ENCODE peak calls at places on chromosomes 2 and 18, in eight cellular contexts. One of them, this sample, is unnamed.

GRCh38 chr2:108580079-108580478 is 45.8 kb downstream of the LIMS1 start:
- DNase-seq in CD8-positive, alpha-beta memory T cell: no peak
- DNase-seq in amniotic stem cell: no peak
- DNase-seq in foreskin melanocyte: no peak
- DNase-seq in H54: no peak
- DNase-seq in KBM-7: no peak
- DNase-seq in colonic mucosa: no peak
- DNase-seq in NCI-H146: no peak
- DNase-seq in this sample: no peak

GRCh38 chr2:165192729-165193128 is 11.1 kb downstream of the SCN3A start:
- DNase-seq in CD8-positive, alpha-beta memory T cell: no peak
- DNase-seq in KBM-7: no peak
- DNase-seq in NCI-H146: no peak
- DNase-seq in foreskin melanocyte: no peak
- DNase-seq in amniotic stem cell: no peak
- DNase-seq in colonic mucosa: no peak
- DNase-seq in H54: no peak
- DNase-seq in this sample: no peak

GRCh38 chr2:45128580-45128997 is 119.3 kb upstream of the SIX2 start:
- DNase-seq in foreskin melanocyte: no peak
- DNase-seq in amniotic stem cell: peak; percentile 94
- DNase-seq in colonic mucosa: no peak
- DNase-seq in NCI-H146: no peak
- DNase-seq in CD8-positive, alpha-beta memory T cell: no peak
- DNase-seq in KBM-7: peak; percentile 19
- DNase-seq in H54: peak; percentile 61
- DNase-seq in this sample: peak; percentile 36

GRCh38 chr2:110804915-110805314 is 72.5 kb downstream of the ACOXL start:
- DNase-seq in amniotic stem cell: no peak
- DNase-seq in CD8-positive, alpha-beta memory T cell: peak; percentile 58
- DNase-seq in H54: no peak
- DNase-seq in colonic mucosa: no peak
- DNase-seq in KBM-7: no peak
- DNase-seq in foreskin melanocyte: no peak
- DNase-seq in NCI-H146: no peak
- DNase-seq in this sample: no peak

GRCh38 chr2:120921457-120921856 is 185.8 kb downstream of the GLI2 start:
- DNase-seq in amniotic stem cell: no peak
- DNase-seq in foreskin melanocyte: no peak
- DNase-seq in CD8-positive, alpha-beta memory T cell: no peak
- DNase-seq in H54: no peak
- DNase-seq in NCI-H146: no peak
- DNase-seq in colonic mucosa: no peak
- DNase-seq in KBM-7: no peak
- DNase-seq in this sample: no peak

GRCh38 chr2:65331361-65331760 is 101.0 kb downstream of the SPRED2 start:
- DNase-seq in H54: no peak
- DNase-seq in NCI-H146: no peak
- DNase-seq in amniotic stem cell: no peak
- DNase-seq in CD8-positive, alpha-beta memory T cell: no peak
- DNase-seq in colonic mucosa: no peak
- DNase-seq in KBM-7: no peak
- DNase-seq in foreskin melanocyte: no peak
- DNase-seq in this sample: no peak

GRCh38 chr2:113236367-113237159 is 42.2 kb downstream of the PAX8 start:
- DNase-seq in H54: no peak
- DNase-seq in KBM-7: no peak
- DNase-seq in NCI-H146: no peak
- DNase-seq in amniotic stem cell: no peak
- DNase-seq in CD8-positive, alpha-beta memory T cell: no peak
- DNase-seq in colonic mucosa: no peak
- DNase-seq in foreskin melanocyte: no peak
- DNase-seq in this sample: no peak

GRCh38 chr2:45069711-45070664 is 60.7 kb upstream of the SIX2 start:
- DNase-seq in CD8-positive, alpha-beta memory T cell: no peak
- DNase-seq in colonic mucosa: no peak
- DNase-seq in NCI-H146: peak; percentile 28
- DNase-seq in KBM-7: no peak
- DNase-seq in H54: no peak
- DNase-seq in amniotic stem cell: no peak
- DNase-seq in foreskin melanocyte: no peak
- DNase-seq in this sample: no peak

GRCh38 chr18:46320928-46321855 is 217.0 kb downstream of the HAUS1 start:
- DNase-seq in H54: peak; percentile 40
- DNase-seq in CD8-positive, alpha-beta memory T cell: no peak
- DNase-seq in NCI-H146: peak; percentile 24
- DNase-seq in KBM-7: no peak
- DNase-seq in foreskin melanocyte: no peak
- DNase-seq in amniotic stem cell: no peak
- DNase-seq in colonic mucosa: no peak
- DNase-seq in this sample: no peak

GRCh38 chr18:60050821-60051220 is 151.0 kb downstream of the PMAIP1 start:
- DNase-seq in amniotic stem cell: no peak
- DNase-seq in CD8-positive, alpha-beta memory T cell: no peak
- DNase-seq in NCI-H146: no peak
- DNase-seq in foreskin melanocyte: no peak
- DNase-seq in colonic mucosa: no peak
- DNase-seq in H54: no peak
- DNase-seq in KBM-7: no peak
- DNase-seq in this sample: no peak

GRCh38 chr2:241959751-241960269 is 90.3 kb downstream of the RTP5 start:
- DNase-seq in foreskin melanocyte: no peak
- DNase-seq in NCI-H146: no peak
- DNase-seq in KBM-7: no peak
- DNase-seq in amniotic stem cell: no peak
- DNase-seq in colonic mucosa: no peak
- DNase-seq in H54: no peak
- DNase-seq in CD8-positive, alpha-beta memory T cell: no peak
- DNase-seq in this sample: no peak

GRCh38 chr2:28390857-28391563 is 1.6 kb upstream of the FOSL2 start:
- DNase-seq in colonic mucosa: peak; percentile 83
- DNase-seq in amniotic stem cell: peak; percentile 43
- DNase-seq in KBM-7: no peak
- DNase-seq in CD8-positive, alpha-beta memory T cell: no peak
- DNase-seq in H54: peak; percentile 73
- DNase-seq in foreskin melanocyte: peak; percentile 68
- DNase-seq in NCI-H146: peak; percentile 70
- DNase-seq in this sample: peak; percentile 45

GRCh38 chr2:217183471-217183870 is 323.6 kb upstream of the TNP1 start:
- DNase-seq in amniotic stem cell: no peak
- DNase-seq in H54: no peak
- DNase-seq in KBM-7: no peak
- DNase-seq in CD8-positive, alpha-beta memory T cell: no peak
- DNase-seq in foreskin melanocyte: no peak
- DNase-seq in colonic mucosa: no peak
- DNase-seq in NCI-H146: no peak
- DNase-seq in this sample: no peak

GRCh38 chr2:230805353-230806017 is 59.3 kb upstream of the ITM2C start:
- DNase-seq in foreskin melanocyte: no peak
- DNase-seq in NCI-H146: no peak
- DNase-seq in amniotic stem cell: no peak
- DNase-seq in KBM-7: no peak
- DNase-seq in H54: no peak
- DNase-seq in colonic mucosa: no peak
- DNase-seq in CD8-positive, alpha-beta memory T cell: no peak
- DNase-seq in this sample: no peak

GRCh38 chr2:161096336-161096735 is 63.9 kb upstream of the TANK start:
- DNase-seq in foreskin melanocyte: no peak
- DNase-seq in CD8-positive, alpha-beta memory T cell: no peak
- DNase-seq in colonic mucosa: no peak
- DNase-seq in NCI-H146: no peak
- DNase-seq in KBM-7: no peak
- DNase-seq in amniotic stem cell: no peak
- DNase-seq in H54: no peak
- DNase-seq in this sample: no peak

GRCh38 chr2:28994074-28994473 is 13.0 kb downstream of the TOGARAM2 start:
- DNase-seq in NCI-H146: no peak
- DNase-seq in CD8-positive, alpha-beta memory T cell: no peak
- DNase-seq in amniotic stem cell: no peak
- DNase-seq in colonic mucosa: no peak
- DNase-seq in KBM-7: no peak
- DNase-seq in foreskin melanocyte: no peak
- DNase-seq in H54: no peak
- DNase-seq in this sample: no peak

GRCh38 chr18:10499230-10499629 is 26.6 kb upstream of the NAPG start:
- DNase-seq in H54: no peak
- DNase-seq in NCI-H146: no peak
- DNase-seq in KBM-7: peak; percentile 28
- DNase-seq in colonic mucosa: no peak
- DNase-seq in amniotic stem cell: no peak
- DNase-seq in CD8-positive, alpha-beta memory T cell: no peak
- DNase-seq in foreskin melanocyte: no peak
- DNase-seq in this sample: no peak

GRCh38 chr2:54529935-54530334 is 73.8 kb downstream of the SPTBN1 start:
- DNase-seq in H54: no peak
- DNase-seq in KBM-7: no peak
- DNase-seq in CD8-positive, alpha-beta memory T cell: no peak
- DNase-seq in foreskin melanocyte: no peak
- DNase-seq in colonic mucosa: no peak
- DNase-seq in amniotic stem cell: no peak
- DNase-seq in NCI-H146: no peak
- DNase-seq in this sample: no peak

GRCh38 chr2:222690564-222691200 is 19.2 kb downstream of the MOGAT1 start:
- DNase-seq in amniotic stem cell: peak; percentile 42
- DNase-seq in foreskin melanocyte: peak; percentile 60
- DNase-seq in colonic mucosa: peak; percentile 80
- DNase-seq in NCI-H146: peak; percentile 69
- DNase-seq in KBM-7: peak; percentile 81
- DNase-seq in H54: peak; percentile 66
- DNase-seq in CD8-positive, alpha-beta memory T cell: peak; percentile 59
- DNase-seq in this sample: peak; percentile 55

GRCh38 chr2:127032601-127033000 is 74.4 kb downstream of the BIN1 start:
- DNase-seq in foreskin melanocyte: no peak
- DNase-seq in KBM-7: no peak
- DNase-seq in colonic mucosa: no peak
- DNase-seq in amniotic stem cell: no peak
- DNase-seq in NCI-H146: no peak
- DNase-seq in H54: no peak
- DNase-seq in CD8-positive, alpha-beta memory T cell: no peak
- DNase-seq in this sample: no peak

GRCh38 chr2:135563793-135564192 is 32.5 kb downstream of the R3HDM1 start:
- DNase-seq in KBM-7: no peak
- DNase-seq in CD8-positive, alpha-beta memory T cell: no peak
- DNase-seq in NCI-H146: no peak
- DNase-seq in amniotic stem cell: no peak
- DNase-seq in foreskin melanocyte: peak; percentile 13
- DNase-seq in colonic mucosa: no peak
- DNase-seq in H54: no peak
- DNase-seq in this sample: no peak

GRCh38 chr2:406876-407275 is 119.0 kb upstream of the ALKAL2 start:
- DNase-seq in NCI-H146: peak; percentile 62
- DNase-seq in CD8-positive, alpha-beta memory T cell: no peak
- DNase-seq in amniotic stem cell: no peak
- DNase-seq in foreskin melanocyte: no peak
- DNase-seq in KBM-7: no peak
- DNase-seq in H54: no peak
- DNase-seq in colonic mucosa: no peak
- DNase-seq in this sample: no peak

GRCh38 chr2:127670055-127670956 is 5.0 kb downstream of the LIMS2 start:
- DNase-seq in foreskin melanocyte: no peak
- DNase-seq in colonic mucosa: no peak
- DNase-seq in amniotic stem cell: no peak
- DNase-seq in H54: no peak
- DNase-seq in CD8-positive, alpha-beta memory T cell: no peak
- DNase-seq in NCI-H146: no peak
- DNase-seq in KBM-7: no peak
- DNase-seq in this sample: no peak

GRCh38 chr18:54848121-54848520 is 19.8 kb downstream of the RAB27B start:
- DNase-seq in CD8-positive, alpha-beta memory T cell: no peak
- DNase-seq in foreskin melanocyte: no peak
- DNase-seq in colonic mucosa: no peak
- DNase-seq in NCI-H146: no peak
- DNase-seq in H54: no peak
- DNase-seq in KBM-7: no peak
- DNase-seq in amniotic stem cell: no peak
- DNase-seq in this sample: no peak

GRCh38 chr2:178829299-178829698 is 22.1 kb upstream of the TTN start:
- DNase-seq in foreskin melanocyte: no peak
- DNase-seq in H54: no peak
- DNase-seq in CD8-positive, alpha-beta memory T cell: no peak
- DNase-seq in colonic mucosa: no peak
- DNase-seq in NCI-H146: peak; percentile 32
- DNase-seq in amniotic stem cell: no peak
- DNase-seq in KBM-7: peak; percentile 25
- DNase-seq in this sample: no peak

GRCh38 chr2:127580167-127581049 is 44.9 kb downstream of the MYO7B start:
- DNase-seq in CD8-positive, alpha-beta memory T cell: no peak
- DNase-seq in colonic mucosa: no peak
- DNase-seq in KBM-7: no peak
- DNase-seq in H54: no peak
- DNase-seq in amniotic stem cell: no peak
- DNase-seq in foreskin melanocyte: no peak
- DNase-seq in NCI-H146: no peak
- DNase-seq in this sample: no peak

GRCh38 chr18:6747646-6748045 is 18.1 kb downstream of the ARHGAP28 start:
- DNase-seq in CD8-positive, alpha-beta memory T cell: no peak
- DNase-seq in amniotic stem cell: peak; percentile 43
- DNase-seq in foreskin melanocyte: no peak
- DNase-seq in NCI-H146: no peak
- DNase-seq in H54: peak; percentile 13
- DNase-seq in colonic mucosa: no peak
- DNase-seq in KBM-7: no peak
- DNase-seq in this sample: no peak

GRCh38 chr2:3635171-3636008 is 22.6 kb upstream of the ALLC start:
- DNase-seq in KBM-7: no peak
- DNase-seq in colonic mucosa: no peak
- DNase-seq in H54: no peak
- DNase-seq in amniotic stem cell: no peak
- DNase-seq in CD8-positive, alpha-beta memory T cell: no peak
- DNase-seq in NCI-H146: no peak
- DNase-seq in foreskin melanocyte: no peak
- DNase-seq in this sample: no peak

GRCh38 chr2:187360286-187360685 is 87.8 kb downstream of the CALCRL start:
- DNase-seq in colonic mucosa: no peak
- DNase-seq in CD8-positive, alpha-beta memory T cell: no peak
- DNase-seq in foreskin melanocyte: no peak
- DNase-seq in NCI-H146: no peak
- DNase-seq in amniotic stem cell: no peak
- DNase-seq in KBM-7: no peak
- DNase-seq in H54: no peak
- DNase-seq in this sample: no peak

GRCh38 chr2:111188681-111189080 is 68.0 kb downstream of the BCL2L11 start:
- DNase-seq in colonic mucosa: no peak
- DNase-seq in CD8-positive, alpha-beta memory T cell: no peak
- DNase-seq in KBM-7: no peak
- DNase-seq in amniotic stem cell: no peak
- DNase-seq in foreskin melanocyte: no peak
- DNase-seq in H54: no peak
- DNase-seq in NCI-H146: no peak
- DNase-seq in this sample: no peak

GRCh38 chr2:109242654-109243331 is 113.8 kb downstream of the SH3RF3 start:
- DNase-seq in colonic mucosa: no peak
- DNase-seq in amniotic stem cell: peak; percentile 56
- DNase-seq in KBM-7: no peak
- DNase-seq in H54: peak; percentile 21
- DNase-seq in CD8-positive, alpha-beta memory T cell: no peak
- DNase-seq in foreskin melanocyte: peak; percentile 88
- DNase-seq in NCI-H146: no peak
- DNase-seq in this sample: no peak